ENCODE peak calls at places on chromosome 7, in five cellular contexts. One of them, this sample, is unnamed.

GRCh38 chr7:1881946-1882345 is 211.9 kb downstream of the ELFN1 start:
- DNase-seq in CD8-positive, alpha-beta memory T cell: no peak
- DNase-seq in stimulated activated CD8-positive, alpha-beta memory T cell treated with anti-CD3 and anti-CD28 coated beads, Interleukin-15, amount 100 ng/mL, for 24 hours: no peak
- DNase-seq in 8988T: no peak
- DNase-seq in SK-MEL-5: no peak
- DNase-seq in this sample: no peak

GRCh38 chr7:43439631-43440401 is 143.1 kb upstream of the STK17A start:
- DNase-seq in CD8-positive, alpha-beta memory T cell: peak; percentile 15
- DNase-seq in stimulated activated CD8-positive, alpha-beta memory T cell treated with anti-CD3 and anti-CD28 coated beads, Interleukin-15, amount 100 ng/mL, for 24 hours: peak; percentile 18
- DNase-seq in 8988T: peak; percentile 61
- DNase-seq in SK-MEL-5: peak; percentile 83
- DNase-seq in this sample: no peak

GRCh38 chr7:78768859-78769258 is 684.6 kb downstream of the MAGI2 start:
- DNase-seq in CD8-positive, alpha-beta memory T cell: no peak
- DNase-seq in stimulated activated CD8-positive, alpha-beta memory T cell treated with anti-CD3 and anti-CD28 coated beads, Interleukin-15, amount 100 ng/mL, for 24 hours: no peak
- DNase-seq in 8988T: no peak
- DNase-seq in SK-MEL-5: no peak
- DNase-seq in this sample: no peak

GRCh38 chr7:155941688-155942087 is 129.4 kb upstream of the SHH start:
- DNase-seq in CD8-positive, alpha-beta memory T cell: no peak
- DNase-seq in stimulated activated CD8-positive, alpha-beta memory T cell treated with anti-CD3 and anti-CD28 coated beads, Interleukin-15, amount 100 ng/mL, for 24 hours: no peak
- DNase-seq in 8988T: no peak
- DNase-seq in SK-MEL-5: peak; percentile 33
- DNase-seq in this sample: no peak

GRCh38 chr7:113015038-113015645 is 71.5 kb downstream of the GPR85 start:
- DNase-seq in CD8-positive, alpha-beta memory T cell: no peak
- DNase-seq in stimulated activated CD8-positive, alpha-beta memory T cell treated with anti-CD3 and anti-CD28 coated beads, Interleukin-15, amount 100 ng/mL, for 24 hours: no peak
- DNase-seq in 8988T: no peak
- DNase-seq in SK-MEL-5: peak; percentile 75
- DNase-seq in this sample: no peak

GRCh38 chr7:15504376-15504775 is 57.4 kb downstream of the AGMO start:
- DNase-seq in CD8-positive, alpha-beta memory T cell: no peak
- DNase-seq in stimulated activated CD8-positive, alpha-beta memory T cell treated with anti-CD3 and anti-CD28 coated beads, Interleukin-15, amount 100 ng/mL, for 24 hours: no peak
- DNase-seq in 8988T: no peak
- DNase-seq in SK-MEL-5: no peak
- DNase-seq in this sample: no peak

GRCh38 chr7:74343281-74344127 is 54.3 kb downstream of the CLIP2 start:
- DNase-seq in CD8-positive, alpha-beta memory T cell: no peak
- DNase-seq in stimulated activated CD8-positive, alpha-beta memory T cell treated with anti-CD3 and anti-CD28 coated beads, Interleukin-15, amount 100 ng/mL, for 24 hours: no peak
- DNase-seq in 8988T: peak; percentile 63
- DNase-seq in SK-MEL-5: peak; percentile 17
- DNase-seq in this sample: no peak

GRCh38 chr7:49763791-49764190 is 9.6 kb upstream of the VWC2 start:
- DNase-seq in CD8-positive, alpha-beta memory T cell: no peak
- DNase-seq in stimulated activated CD8-positive, alpha-beta memory T cell treated with anti-CD3 and anti-CD28 coated beads, Interleukin-15, amount 100 ng/mL, for 24 hours: no peak
- DNase-seq in 8988T: no peak
- DNase-seq in SK-MEL-5: no peak
- DNase-seq in this sample: no peak

GRCh38 chr7:149765399-149766121 is 7.8 kb downstream of the ZNF467 start:
- DNase-seq in CD8-positive, alpha-beta memory T cell: no peak
- DNase-seq in stimulated activated CD8-positive, alpha-beta memory T cell treated with anti-CD3 and anti-CD28 coated beads, Interleukin-15, amount 100 ng/mL, for 24 hours: no peak
- DNase-seq in 8988T: no peak
- DNase-seq in SK-MEL-5: no peak
- DNase-seq in this sample: no peak

This sample was measured in activated B cell treated with CpG ODN at 0.5 μM for 24 hours.